ENCODE peak calls at places on chromosome 13, in four cellular contexts. One of them, this sample, is unnamed.
A peak's percentile ranks its signal among the peaks of the same experiment; 100 is the strongest.

GRCh38 chr13:94233401-94233800 is 246.1 kb downstream of the DCT start:
- DNase-seq in Calu3: no peak
- DNase-seq in activated B cell treated with CpG ODN at 0.5 μM for 24 hours: no peak
- DNase-seq in mammary epithelial cell: peak; percentile 91
- DNase-seq in this sample: no peak

GRCh38 chr13:71722206-71722605 is 144.8 kb downstream of the DACH1 start:
- DNase-seq in Calu3: no peak
- DNase-seq in activated B cell treated with CpG ODN at 0.5 μM for 24 hours: no peak
- DNase-seq in mammary epithelial cell: peak; percentile 0
- DNase-seq in this sample: no peak

GRCh38 chr13:43657485-43657884 is 129.3 kb downstream of the ENOX1 start:
- DNase-seq in Calu3: no peak
- DNase-seq in activated B cell treated with CpG ODN at 0.5 μM for 24 hours: no peak
- DNase-seq in mammary epithelial cell: no peak
- DNase-seq in this sample: no peak

GRCh38 chr13:98981596-98982195 is 3.8 kb upstream of the DOCK9 start:
- DNase-seq in Calu3: no peak
- DNase-seq in activated B cell treated with CpG ODN at 0.5 μM for 24 hours: no peak
- DNase-seq in mammary epithelial cell: no peak
- DNase-seq in this sample: no peak

GRCh38 chr13:61954092-61954491 is 538.4 kb upstream of the PCDH20 start:
- DNase-seq in Calu3: no peak
- DNase-seq in activated B cell treated with CpG ODN at 0.5 μM for 24 hours: no peak
- DNase-seq in mammary epithelial cell: no peak
- DNase-seq in this sample: no peak

GRCh38 chr13:98775844-98776598 is 23.5 kb upstream of the SLC15A1 start:
- DNase-seq in Calu3: peak; percentile 58
- DNase-seq in activated B cell treated with CpG ODN at 0.5 μM for 24 hours: no peak
- DNase-seq in mammary epithelial cell: peak; percentile 82
- DNase-seq in this sample: no peak

GRCh38 chr13:105363747-105364177 is 1171.7 kb downstream of the EFNB2 start:
- DNase-seq in Calu3: no peak
- DNase-seq in activated B cell treated with CpG ODN at 0.5 μM for 24 hours: no peak
- DNase-seq in mammary epithelial cell: no peak
- DNase-seq in this sample: no peak

GRCh38 chr13:20239748-20240147 is 7.6 kb upstream of the GJB6 start:
- DNase-seq in Calu3: no peak
- DNase-seq in activated B cell treated with CpG ODN at 0.5 μM for 24 hours: no peak
- DNase-seq in mammary epithelial cell: no peak
- DNase-seq in this sample: no peak

GRCh38 chr13:114110091-114110829 is 22.2 kb downstream of the RASA3 start:
- DNase-seq in Calu3: no peak
- DNase-seq in activated B cell treated with CpG ODN at 0.5 μM for 24 hours: peak; percentile 60
- DNase-seq in mammary epithelial cell: no peak
- DNase-seq in this sample: no peak

GRCh38 chr13:101204270-101205011 is 211.9 kb downstream of the NALCN start:
- DNase-seq in Calu3: no peak
- DNase-seq in activated B cell treated with CpG ODN at 0.5 μM for 24 hours: no peak
- DNase-seq in mammary epithelial cell: no peak
- DNase-seq in this sample: no peak

GRCh38 chr13:43977911-43978310 is 98.2 kb downstream of the LACC1 start:
- DNase-seq in Calu3: no peak
- DNase-seq in activated B cell treated with CpG ODN at 0.5 μM for 24 hours: no peak
- DNase-seq in mammary epithelial cell: no peak
- DNase-seq in this sample: no peak

GRCh38 chr13:24008679-24009078 is 111.4 kb upstream of the C1QTNF9B start:
- DNase-seq in Calu3: no peak
- DNase-seq in activated B cell treated with CpG ODN at 0.5 μM for 24 hours: no peak
- DNase-seq in mammary epithelial cell: no peak
- DNase-seq in this sample: no peak

GRCh38 chr13:90205081-90205480 is 1142.4 kb upstream of the MIR17HG start:
- DNase-seq in Calu3: no peak
- DNase-seq in activated B cell treated with CpG ODN at 0.5 μM for 24 hours: no peak
- DNase-seq in mammary epithelial cell: peak; percentile 61
- DNase-seq in this sample: no peak

GRCh38 chr13:49046534-49046933 is 70.8 kb downstream of the FNDC3A start:
- DNase-seq in Calu3: no peak
- DNase-seq in activated B cell treated with CpG ODN at 0.5 μM for 24 hours: no peak
- DNase-seq in mammary epithelial cell: no peak
- DNase-seq in this sample: no peak

GRCh38 chr13:44437356-44438233 is 64.0 kb downstream of the SERP2 start:
- DNase-seq in Calu3: no peak
- DNase-seq in activated B cell treated with CpG ODN at 0.5 μM for 24 hours: no peak
- DNase-seq in mammary epithelial cell: peak; percentile 48
- DNase-seq in this sample: no peak

GRCh38 chr13:100235311-100235901 is 146.5 kb downstream of the PCCA start:
- DNase-seq in Calu3: peak; percentile 15
- DNase-seq in activated B cell treated with CpG ODN at 0.5 μM for 24 hours: no peak
- DNase-seq in mammary epithelial cell: peak; percentile 28
- DNase-seq in this sample: peak; percentile 29

GRCh38 chr13:94708031-94708571 is 4.2 kb downstream of the SOX21 start:
- DNase-seq in Calu3: no peak
- DNase-seq in activated B cell treated with CpG ODN at 0.5 μM for 24 hours: no peak
- DNase-seq in mammary epithelial cell: no peak
- DNase-seq in this sample: peak; percentile 58

GRCh38 chr13:79187917-79188699 is 217.9 kb downstream of the RBM26 start:
- DNase-seq in Calu3: no peak
- DNase-seq in activated B cell treated with CpG ODN at 0.5 μM for 24 hours: no peak
- DNase-seq in mammary epithelial cell: no peak
- DNase-seq in this sample: no peak

GRCh38 chr13:39310961-39311360 is 272.7 kb downstream of the NHLRC3 start:
- DNase-seq in Calu3: no peak
- DNase-seq in activated B cell treated with CpG ODN at 0.5 μM for 24 hours: no peak
- DNase-seq in mammary epithelial cell: no peak
- DNase-seq in this sample: no peak

DNA sequence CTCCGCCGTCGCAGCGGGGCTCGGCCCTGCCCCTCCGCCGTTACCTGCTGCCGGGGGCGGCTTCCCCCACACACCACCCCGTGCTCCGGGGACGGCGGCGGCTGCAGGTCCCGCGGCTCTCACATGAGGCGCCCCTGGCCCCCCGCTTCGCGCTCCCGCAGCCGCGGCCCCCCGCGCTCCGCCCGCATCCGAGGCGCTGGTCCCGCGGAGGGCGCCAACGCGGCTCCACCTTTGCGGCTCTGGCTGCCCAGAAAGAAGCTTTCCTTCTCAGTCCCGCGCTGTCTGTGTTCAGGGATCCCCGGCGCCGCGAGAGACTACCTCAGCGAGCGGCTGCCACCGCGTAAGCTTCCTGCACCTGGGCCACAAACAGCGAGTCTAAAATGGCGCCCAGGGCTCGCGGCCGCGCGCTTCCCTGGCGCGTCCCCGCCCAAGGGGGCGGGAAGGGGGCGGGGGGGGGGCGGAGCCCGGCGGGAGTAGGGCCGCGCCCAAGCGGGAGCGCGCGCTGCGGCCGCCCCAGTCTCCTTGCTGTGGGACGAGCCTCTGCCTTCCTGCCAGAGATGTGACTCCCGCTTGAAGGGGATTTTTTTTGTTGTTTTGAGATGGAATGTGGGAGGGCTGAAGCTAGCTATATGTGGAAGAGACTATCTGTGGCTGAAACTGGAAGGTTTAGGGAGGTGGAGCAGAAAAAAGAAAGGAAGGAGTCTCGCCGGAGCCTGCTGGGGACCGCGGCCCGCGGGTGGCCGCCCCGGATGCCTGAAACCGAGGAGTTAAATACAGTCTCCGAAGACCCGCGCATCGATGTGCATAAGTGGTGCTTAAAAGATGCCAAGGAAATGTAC is at the start of gene FBXL3:
- DNase-seq in Calu3: peak; percentile 49
- DNase-seq in activated B cell treated with CpG ODN at 0.5 μM for 24 hours: peak; percentile 73
- DNase-seq in mammary epithelial cell: peak; percentile 91
- DNase-seq in this sample: peak; percentile 65
- TF ChIP-seq CTCF in Calu3: no peak
- TF ChIP-seq CTCF in activated B cell treated with CpG ODN at 0.5 μM for 24 hours: no peak
- TF ChIP-seq CTCF in mammary epithelial cell: no peak
- TF ChIP-seq CTCF in this sample: no peak

DNA sequence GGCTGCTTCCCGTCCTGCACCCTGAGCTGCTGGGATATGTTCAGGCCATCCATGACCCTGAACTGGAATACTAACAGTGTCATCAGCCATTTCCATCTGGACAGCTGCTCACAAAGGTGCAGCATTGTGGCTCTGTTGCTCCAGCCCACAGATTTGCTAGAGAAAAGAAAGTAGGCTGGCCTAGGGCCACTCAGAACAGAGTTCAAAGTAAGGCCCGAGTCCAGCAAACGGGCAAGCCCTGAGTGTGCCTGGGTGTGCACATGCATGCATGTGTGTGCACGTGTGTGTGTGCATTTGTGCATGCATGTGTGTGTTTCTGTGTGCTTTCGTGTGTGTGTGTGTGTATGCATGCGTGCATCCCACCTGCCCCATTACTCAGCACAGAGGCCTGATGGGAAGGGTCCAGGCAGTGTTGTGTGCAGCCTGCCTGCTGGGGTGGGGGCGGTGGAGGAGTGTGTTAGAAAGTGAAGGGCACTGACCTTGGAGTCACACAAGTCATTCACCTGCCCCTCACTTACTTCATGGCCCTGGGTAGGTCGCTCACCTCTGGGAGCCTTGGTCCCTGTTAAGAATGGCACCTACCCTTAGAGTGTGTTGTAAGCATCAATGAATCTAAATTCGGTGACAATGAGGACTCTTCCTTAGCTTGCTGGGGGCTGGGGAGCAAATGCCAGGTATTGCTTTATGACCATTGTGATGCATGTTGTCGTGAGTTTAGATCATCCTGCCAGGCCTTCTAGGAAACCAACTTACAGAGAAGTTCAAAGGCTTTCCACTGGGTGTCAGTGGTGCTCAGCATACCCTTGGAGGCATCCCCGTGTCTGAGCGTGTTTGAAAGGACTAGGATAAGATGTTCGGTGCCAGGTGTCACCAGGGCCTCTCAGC is 53.2 kb downstream of the GPR12 start:
- DNase-seq in Calu3: peak; percentile 42
- DNase-seq in activated B cell treated with CpG ODN at 0.5 μM for 24 hours: no peak
- DNase-seq in mammary epithelial cell: peak; percentile 44
- DNase-seq in this sample: peak; percentile 41
- TF ChIP-seq CTCF in Calu3: peak; percentile 28
- TF ChIP-seq CTCF in activated B cell treated with CpG ODN at 0.5 μM for 24 hours: no peak
- TF ChIP-seq CTCF in mammary epithelial cell: peak; percentile 59
- TF ChIP-seq CTCF in this sample: peak; percentile 79

GRCh38 chr13:74683411-74683810 is 549.2 kb upstream of the KLF12 start:
- DNase-seq in Calu3: no peak
- DNase-seq in activated B cell treated with CpG ODN at 0.5 μM for 24 hours: no peak
- DNase-seq in mammary epithelial cell: peak; percentile 23
- DNase-seq in this sample: no peak
- TF ChIP-seq CTCF in Calu3: no peak
- TF ChIP-seq CTCF in activated B cell treated with CpG ODN at 0.5 μM for 24 hours: no peak
- TF ChIP-seq CTCF in mammary epithelial cell: peak; percentile 30
- TF ChIP-seq CTCF in this sample: no peak

GRCh38 chr13:33313504-33313903 is 27.9 kb upstream of the STARD13 start:
- DNase-seq in Calu3: no peak
- DNase-seq in activated B cell treated with CpG ODN at 0.5 μM for 24 hours: no peak
- DNase-seq in mammary epithelial cell: no peak
- DNase-seq in this sample: no peak

GRCh38 chr13:33307820-33308219 is 22.3 kb upstream of the STARD13 start:
- DNase-seq in Calu3: no peak
- DNase-seq in activated B cell treated with CpG ODN at 0.5 μM for 24 hours: no peak
- DNase-seq in mammary epithelial cell: no peak
- DNase-seq in this sample: no peak

GRCh38 chr13:33310245-33311038 is 24.9 kb upstream of the STARD13 start:
- DNase-seq in Calu3: no peak
- DNase-seq in activated B cell treated with CpG ODN at 0.5 μM for 24 hours: no peak
- DNase-seq in mammary epithelial cell: no peak
- DNase-seq in this sample: no peak

GRCh38 chr13:33311040-33311439 is 25.5 kb upstream of the STARD13 start:
- DNase-seq in Calu3: no peak
- DNase-seq in activated B cell treated with CpG ODN at 0.5 μM for 24 hours: no peak
- DNase-seq in mammary epithelial cell: no peak
- DNase-seq in this sample: no peak

DNA sequence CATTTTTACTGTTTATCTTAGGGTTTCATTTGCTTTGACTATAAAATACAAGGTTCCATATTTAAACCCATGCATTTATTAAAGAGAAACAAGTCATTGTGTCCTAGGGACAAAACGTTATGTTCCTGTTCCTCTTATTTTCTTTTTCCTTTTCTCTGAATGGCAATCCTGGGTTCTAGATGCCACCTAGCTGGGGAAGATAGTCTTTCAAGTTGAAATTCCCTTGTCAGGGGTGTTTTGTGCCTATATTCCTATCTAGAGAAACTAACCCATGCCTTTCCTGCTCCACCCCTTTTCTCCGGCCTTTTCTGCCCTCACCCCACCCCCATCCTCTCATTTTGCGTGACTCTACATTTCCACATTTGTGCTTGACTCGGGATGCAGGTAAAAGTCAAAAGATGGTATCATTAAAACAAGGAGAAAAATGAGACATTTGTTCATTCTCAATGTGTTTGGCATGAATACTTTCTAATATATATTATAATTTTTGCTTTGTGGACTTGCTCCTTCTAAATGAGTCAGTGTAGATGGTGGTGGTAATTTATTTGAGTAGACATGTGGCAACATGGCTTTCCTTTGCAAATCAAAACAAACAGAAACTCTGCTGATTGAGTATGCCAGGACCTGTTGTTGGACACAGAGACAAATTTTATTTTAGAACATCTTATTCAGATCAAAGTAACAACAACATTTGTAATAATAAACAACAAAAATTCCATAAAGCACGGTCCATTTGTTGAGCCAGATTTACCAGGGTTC is 26.8 kb upstream of the STARD13 start:
- DNase-seq in Calu3: no peak
- DNase-seq in activated B cell treated with CpG ODN at 0.5 μM for 24 hours: no peak
- DNase-seq in mammary epithelial cell: peak; percentile 36
- DNase-seq in this sample: no peak
- TF ChIP-seq CTCF in Calu3: no peak
- TF ChIP-seq CTCF in activated B cell treated with CpG ODN at 0.5 μM for 24 hours: no peak
- TF ChIP-seq CTCF in mammary epithelial cell: no peak
- TF ChIP-seq CTCF in this sample: no peak

DNA sequence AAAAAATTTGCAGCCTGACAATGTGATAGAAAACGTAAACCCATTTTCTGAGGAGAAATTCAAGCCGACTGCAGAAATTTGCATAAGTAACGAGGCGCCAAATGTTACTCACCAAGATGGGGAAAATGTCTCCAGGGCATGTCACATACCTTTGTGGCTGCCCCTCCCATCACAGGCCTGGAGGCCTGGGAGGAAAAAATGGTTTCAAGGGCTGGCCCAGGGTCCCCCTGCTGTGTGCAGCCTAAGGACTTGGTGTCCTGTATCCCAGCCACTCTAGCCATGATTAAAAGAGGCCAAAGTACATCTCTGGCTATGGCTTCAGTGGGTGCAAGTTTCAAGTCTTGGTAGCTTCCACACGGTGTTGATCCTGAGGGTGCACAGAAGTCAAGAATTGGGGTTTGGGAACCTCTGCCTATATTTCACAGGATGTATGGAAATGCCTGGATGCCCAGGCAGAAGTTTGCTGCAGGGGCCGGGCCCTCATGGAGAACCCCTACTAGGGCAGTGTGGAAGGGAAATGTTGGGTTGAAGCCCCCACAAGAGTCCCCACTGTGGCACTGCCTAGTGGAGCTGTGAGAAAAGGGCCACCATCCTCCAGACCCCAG is 1842.3 kb downstream of the PCDH9 start:
- DNase-seq in Calu3: no peak
- DNase-seq in activated B cell treated with CpG ODN at 0.5 μM for 24 hours: no peak
- DNase-seq in mammary epithelial cell: no peak
- DNase-seq in this sample: no peak
- TF ChIP-seq CTCF in Calu3: no peak
- TF ChIP-seq CTCF in activated B cell treated with CpG ODN at 0.5 μM for 24 hours: no peak
- TF ChIP-seq CTCF in mammary epithelial cell: no peak
- TF ChIP-seq CTCF in this sample: no peak

GRCh38 chr13:112637017-112637801 is 49.3 kb upstream of the TUBGCP3 start:
- DNase-seq in Calu3: no peak
- DNase-seq in activated B cell treated with CpG ODN at 0.5 μM for 24 hours: no peak
- DNase-seq in mammary epithelial cell: no peak
- DNase-seq in this sample: no peak
- TF ChIP-seq CTCF in Calu3: no peak
- TF ChIP-seq CTCF in activated B cell treated with CpG ODN at 0.5 μM for 24 hours: no peak
- TF ChIP-seq CTCF in mammary epithelial cell: no peak
- TF ChIP-seq CTCF in this sample: no peak